ENCODE peak calls at places on chromosomes 7 and 10, in ten cellular contexts. A, G, P, F, K, C, Q, S, N and W are unnamed samples.

GRCh38 chr7:156236181-156236889 is 404.2 kb upstream of the RNF32 start:
- DNase-seq in A (no peak), G (no peak), P (no peak), F (no peak), K (no peak), C (no peak), Q (no peak), S (no peak), N (no peak), W (no peak)

GRCh38 chr10:47141349-47141748 is 158.6 kb upstream of the GDF10 start:
- DNase-seq in A (no peak), G (no peak), P (no peak), F (no peak), K (no peak), C (no peak), Q (no peak), S (no peak), N (no peak), W (no peak)

GRCh38 chr7:139360948-139361307 is 1.2 kb downstream of the LUC7L2 start:
- DNase-seq in A (no peak), G (no peak), P (no peak), F (no peak), K (no peak), C (no peak), Q (no peak), S (no peak), N (no peak), W (no peak)

GRCh38 chr10:79404231-79404609 is 41.2 kb downstream of the ZCCHC24 start:
- DNase-seq in A (no peak), G (no peak), P (no peak), F (no peak), K (no peak), C (no peak), Q (no peak), S (no peak), N (peak), W (no peak)

GRCh38 chr7:126803060-126803665 is 449.6 kb downstream of the GRM8 start:
- DNase-seq in A (peak), G (peak), P (peak), F (no peak), K (no peak), C (peak), Q (peak), S (no peak), N (peak), W (peak)

GRCh38 chr7:111803015-111803758 is 240.9 kb upstream of the IMMP2L start:
- DNase-seq in A (no peak), G (no peak), P (no peak), F (no peak), K (no peak), C (no peak), Q (no peak), S (no peak), N (no peak), W (no peak)

GRCh38 chr10:128304271-128304670 is 178.0 kb upstream of the MKI67 start:
- DNase-seq in A (no peak), G (no peak), P (no peak), F (no peak), K (no peak), C (no peak), Q (no peak), S (no peak), N (no peak), W (no peak)

GRCh38 chr10:672139-672538 is 17.3 kb downstream of the DIP2C start:
- DNase-seq in A (no peak), G (no peak), P (no peak), F (no peak), K (no peak), C (no peak), Q (no peak), S (no peak), N (no peak), W (no peak)

GRCh38 chr7:127349881-127350280 is 42.6 kb downstream of the ZNF800 start:
- DNase-seq in A (no peak), G (no peak), P (no peak), F (no peak), K (no peak), C (no peak), Q (no peak), S (no peak), N (no peak), W (no peak)

GRCh38 chr7:37549542-37549941 is 100.9 kb upstream of the ELMO1 start:
- DNase-seq in A (no peak), G (no peak), P (no peak), F (no peak), K (no peak), C (no peak), Q (peak), S (no peak), N (no peak), W (no peak)